ENCODE peak calls at places on chromosomes 13 and 19, in four cellular contexts. One of them, this sample, is unnamed.

GRCh38 chr13:29523199-29523931 is 72.1 kb downstream of the SLC7A1 start:
- ATAC-seq in upper lobe of left lung: peak; percentile 82
- ATAC-seq in aorta: peak; percentile 74
- ATAC-seq in Panc1: no peak
- ATAC-seq in this sample: peak; percentile 71

GRCh38 chr19:41861846-41862245 is 1.8 kb downstream of the RPS19 start:
- ATAC-seq in upper lobe of left lung: no peak
- ATAC-seq in aorta: no peak
- ATAC-seq in Panc1: no peak
- ATAC-seq in this sample: no peak

GRCh38 chr13:39779337-39780270 is 124.1 kb downstream of the COG6 start:
- ATAC-seq in upper lobe of left lung: no peak
- ATAC-seq in aorta: no peak
- ATAC-seq in Panc1: no peak
- ATAC-seq in this sample: no peak

GRCh38 chr19:37991841-37992248 is 84.8 kb downstream of the SIPA1L3 start:
- ATAC-seq in upper lobe of left lung: peak; percentile 28
- ATAC-seq in aorta: no peak
- ATAC-seq in Panc1: no peak
- ATAC-seq in this sample: no peak

GRCh38 chr13:39777527-39778061 is 122.1 kb downstream of the COG6 start:
- ATAC-seq in upper lobe of left lung: no peak
- ATAC-seq in aorta: no peak
- ATAC-seq in Panc1: peak; percentile 56
- ATAC-seq in this sample: no peak

GRCh38 chr19:1123885-1124677 is 20.3 kb downstream of the GPX4 start:
- ATAC-seq in upper lobe of left lung: no peak
- ATAC-seq in aorta: no peak
- ATAC-seq in Panc1: peak; percentile 11
- ATAC-seq in this sample: peak; percentile 29

GRCh38 chr13:30234763-30235162 is 72.6 kb downstream of the KATNAL1 start:
- ATAC-seq in upper lobe of left lung: no peak
- ATAC-seq in aorta: no peak
- ATAC-seq in Panc1: no peak
- ATAC-seq in this sample: no peak

GRCh38 chr13:40220299-40220935 is 446.0 kb downstream of the FOXO1 start:
- ATAC-seq in upper lobe of left lung: no peak
- ATAC-seq in aorta: no peak
- ATAC-seq in Panc1: no peak
- ATAC-seq in this sample: peak; percentile 12

GRCh38 chr19:7830272-7830771 is 304 bp downstream of the EVI5L start:
- ATAC-seq in upper lobe of left lung: no peak
- ATAC-seq in aorta: no peak
- ATAC-seq in Panc1: peak; percentile 23
- ATAC-seq in this sample: no peak

GRCh38 chr19:42333975-42334696 is 8.7 kb downstream of the MEGF8 start:
- ATAC-seq in upper lobe of left lung: no peak
- ATAC-seq in aorta: no peak
- ATAC-seq in Panc1: no peak
- ATAC-seq in this sample: no peak

GRCh38 chr13:21735621-21736401 is 64.9 kb downstream of the FGF9 start:
- ATAC-seq in upper lobe of left lung: no peak
- ATAC-seq in aorta: no peak
- ATAC-seq in Panc1: no peak
- ATAC-seq in this sample: no peak

GRCh38 chr19:13887039-13887438 is 10.1 kb downstream of the NANOS3 start:
- ATAC-seq in upper lobe of left lung: no peak
- ATAC-seq in aorta: no peak
- ATAC-seq in Panc1: no peak
- ATAC-seq in this sample: no peak

GRCh38 chr13:95740921-95741320 is 64.0 kb downstream of the DNAJC3 start:
- ATAC-seq in upper lobe of left lung: no peak
- ATAC-seq in aorta: no peak
- ATAC-seq in Panc1: no peak
- ATAC-seq in this sample: no peak

GRCh38 chr19:2856457-2857055 is 10.6 kb upstream of the ZNF556 start:
- ATAC-seq in upper lobe of left lung: no peak
- ATAC-seq in aorta: no peak
- ATAC-seq in Panc1: no peak
- ATAC-seq in this sample: no peak

GRCh38 chr13:23180711-23181110 is at the start of gene SGCG:
- ATAC-seq in upper lobe of left lung: no peak
- ATAC-seq in aorta: no peak
- ATAC-seq in Panc1: no peak
- ATAC-seq in this sample: no peak

GRCh38 chr13:107138468-107138867 is 570.5 kb upstream of the ARGLU1 start:
- ATAC-seq in upper lobe of left lung: no peak
- ATAC-seq in aorta: no peak
- ATAC-seq in Panc1: no peak
- ATAC-seq in this sample: no peak

GRCh38 chr19:38211779-38212178 is 12.2 kb downstream of the DPF1 start:
- ATAC-seq in upper lobe of left lung: no peak
- ATAC-seq in aorta: no peak
- ATAC-seq in Panc1: no peak
- ATAC-seq in this sample: no peak

GRCh38 chr19:4042064-4042730 is 24.5 kb downstream of the ZBTB7A start:
- ATAC-seq in upper lobe of left lung: peak; percentile 15
- ATAC-seq in aorta: no peak
- ATAC-seq in Panc1: peak; percentile 20
- ATAC-seq in this sample: peak; percentile 14

GRCh38 chr13:101527130-101527529 is 74.7 kb downstream of the ITGBL1 start:
- ATAC-seq in upper lobe of left lung: no peak
- ATAC-seq in aorta: no peak
- ATAC-seq in Panc1: peak; percentile 51
- ATAC-seq in this sample: no peak

GRCh38 chr13:76505437-76505836 is 380.8 kb downstream of the KCTD12 start:
- ATAC-seq in upper lobe of left lung: no peak
- ATAC-seq in aorta: no peak
- ATAC-seq in Panc1: no peak
- ATAC-seq in this sample: no peak

GRCh38 chr19:19860756-19861390 is 4.8 kb upstream of the ZNF253 start:
- ATAC-seq in upper lobe of left lung: no peak
- ATAC-seq in aorta: no peak
- ATAC-seq in Panc1: no peak
- ATAC-seq in this sample: no peak

GRCh38 chr13:22062478-22063205 is 391.8 kb downstream of the FGF9 start:
- ATAC-seq in upper lobe of left lung: no peak
- ATAC-seq in aorta: no peak
- ATAC-seq in Panc1: no peak
- ATAC-seq in this sample: no peak

GRCh38 chr19:3515891-3516422 is 9.8 kb downstream of the FZR1 start:
- ATAC-seq in upper lobe of left lung: no peak
- ATAC-seq in aorta: no peak
- ATAC-seq in Panc1: no peak
- ATAC-seq in this sample: no peak

GRCh38 chr19:23075031-23075733 is 41.6 kb upstream of the ZNF730 start:
- ATAC-seq in upper lobe of left lung: peak; percentile 82
- ATAC-seq in aorta: peak; percentile 78
- ATAC-seq in Panc1: no peak
- ATAC-seq in this sample: peak; percentile 91

GRCh38 chr13:113777311-113778260 is 18.6 kb downstream of the TMEM255B start:
- ATAC-seq in upper lobe of left lung: peak; percentile 36
- ATAC-seq in aorta: peak; percentile 36
- ATAC-seq in Panc1: peak; percentile 49
- ATAC-seq in this sample: no peak

GRCh38 chr13:25286308-25286968 is 850 bp downstream of the MTMR6 start:
- ATAC-seq in upper lobe of left lung: peak; percentile 75
- ATAC-seq in aorta: peak; percentile 60
- ATAC-seq in Panc1: peak; percentile 56
- ATAC-seq in this sample: no peak

GRCh38 chr19:48670699-48671455 is 1.9 kb downstream of the NTN5 start:
- ATAC-seq in upper lobe of left lung: no peak
- ATAC-seq in aorta: no peak
- ATAC-seq in Panc1: no peak
- ATAC-seq in this sample: no peak

GRCh38 chr13:40657307-40657706 is 9.1 kb downstream of the FOXO1 start:
- ATAC-seq in upper lobe of left lung: no peak
- ATAC-seq in aorta: no peak
- ATAC-seq in Panc1: no peak
- ATAC-seq in this sample: no peak

GRCh38 chr19:48695743-48696352 is at the start of gene FUT2:
- ATAC-seq in upper lobe of left lung: peak; percentile 20
- ATAC-seq in aorta: no peak
- ATAC-seq in Panc1: no peak
- ATAC-seq in this sample: no peak

GRCh38 chr13:102900193-102900608 is 54.4 kb downstream of the ERCC5 start:
- ATAC-seq in upper lobe of left lung: no peak
- ATAC-seq in aorta: no peak
- ATAC-seq in Panc1: no peak
- ATAC-seq in this sample: no peak

GRCh38 chr19:10168386-10168948 is 26.3 kb downstream of the DNMT1 start:
- ATAC-seq in upper lobe of left lung: no peak
- ATAC-seq in aorta: no peak
- ATAC-seq in Panc1: no peak
- ATAC-seq in this sample: no peak

GRCh38 chr13:109695402-109696190 is 90.8 kb downstream of the IRS2 start:
- ATAC-seq in upper lobe of left lung: no peak
- ATAC-seq in aorta: no peak
- ATAC-seq in Panc1: no peak
- ATAC-seq in this sample: no peak

GRCh38 chr13:42875448-42876269 is 94.3 kb downstream of the FAM216B start:
- ATAC-seq in upper lobe of left lung: peak; percentile 17
- ATAC-seq in aorta: no peak
- ATAC-seq in Panc1: no peak
- ATAC-seq in this sample: no peak

GRCh38 chr19:14150041-14150769 is 13.8 kb upstream of the ASF1B start:
- ATAC-seq in upper lobe of left lung: no peak
- ATAC-seq in aorta: peak; percentile 6
- ATAC-seq in Panc1: no peak
- ATAC-seq in this sample: no peak

GRCh38 chr13:41137241-41137640 is 4.6 kb upstream of the KBTBD6 start:
- ATAC-seq in upper lobe of left lung: no peak
- ATAC-seq in aorta: no peak
- ATAC-seq in Panc1: no peak
- ATAC-seq in this sample: no peak

GRCh38 chr19:798415-799075 is 1.3 kb downstream of the PTBP1 start:
- ATAC-seq in upper lobe of left lung: no peak
- ATAC-seq in aorta: no peak
- ATAC-seq in Panc1: no peak
- ATAC-seq in this sample: no peak

DNA sequence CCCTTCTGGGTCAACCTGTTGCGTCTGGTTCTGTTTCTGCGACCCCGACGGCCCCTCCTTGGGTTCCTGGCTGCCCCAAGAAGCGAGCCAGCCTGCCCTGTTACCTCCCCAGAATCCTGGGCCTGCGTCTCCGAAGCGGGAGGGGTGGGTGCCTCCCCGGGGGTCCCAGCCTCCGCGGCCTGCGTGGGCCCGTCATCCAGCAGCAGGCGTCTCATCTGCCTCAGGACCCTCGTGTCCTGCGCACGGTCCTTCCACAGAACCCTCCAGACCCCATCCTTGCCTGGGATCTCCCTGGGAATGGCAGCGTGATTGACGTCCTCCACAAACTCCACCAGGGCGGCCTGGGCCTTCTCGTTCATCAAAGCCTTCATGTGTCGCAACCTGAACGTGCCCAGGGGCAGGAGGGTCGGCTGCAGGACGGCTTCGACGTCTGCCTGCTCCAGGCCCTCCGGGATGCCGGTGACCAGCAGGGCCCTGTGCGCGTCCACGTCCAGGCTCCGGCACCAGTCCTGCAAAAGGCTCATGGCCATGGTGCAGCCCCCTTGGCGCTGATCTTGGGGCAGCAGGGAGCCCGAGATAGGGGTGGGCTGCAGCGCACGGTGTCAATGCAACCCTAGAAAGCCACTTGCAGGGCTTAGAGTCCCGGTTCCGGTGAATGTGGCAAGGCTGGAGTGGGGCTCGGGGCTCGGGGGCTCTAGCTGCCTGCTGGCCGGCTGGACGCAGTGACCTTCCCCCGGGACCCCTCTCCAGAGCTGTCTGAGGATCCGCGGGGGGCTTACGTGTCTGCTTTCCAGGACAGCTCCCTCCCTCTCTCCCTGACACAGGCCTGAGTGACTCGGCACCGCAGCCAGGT is 505 bp downstream of the PNMA8B start:
- ATAC-seq in upper lobe of left lung: no peak
- ATAC-seq in aorta: no peak
- ATAC-seq in Panc1: no peak
- ATAC-seq in this sample: no peak
- H3K4me1 ChIP-seq in upper lobe of left lung: peaks cover 16% of the 10 kb centered on the region
- H3K4me1 ChIP-seq in aorta: no peaks in the 10 kb centered on the region
- H3K4me1 ChIP-seq in Panc1: no peaks in the 10 kb centered on the region
- H3K4me1 ChIP-seq in this sample: no peaks in the 10 kb centered on the region

GRCh38 chr13:79285159-79285558 is 120.9 kb downstream of the RBM26 start:
- ATAC-seq in upper lobe of left lung: no peak
- ATAC-seq in aorta: no peak
- ATAC-seq in Panc1: no peak
- ATAC-seq in this sample: no peak
- H3K4me1 ChIP-seq in upper lobe of left lung: no peaks in the 10 kb centered on the region
- H3K4me1 ChIP-seq in aorta: no peaks in the 10 kb centered on the region
- H3K4me1 ChIP-seq in Panc1: no peaks in the 10 kb centered on the region
- H3K4me1 ChIP-seq in this sample: no peaks in the 10 kb centered on the region

GRCh38 chr19:6269101-6269886 is 10.5 kb downstream of the MLLT1 start:
- ATAC-seq in upper lobe of left lung: no peak
- ATAC-seq in aorta: no peak
- ATAC-seq in Panc1: no peak
- ATAC-seq in this sample: no peak

GRCh38 chr19:6270076-6270745 is 9.6 kb downstream of the MLLT1 start:
- ATAC-seq in upper lobe of left lung: no peak
- ATAC-seq in aorta: no peak
- ATAC-seq in Panc1: no peak
- ATAC-seq in this sample: no peak

GRCh38 chr19:6271251-6271650 is 8.5 kb downstream of the MLLT1 start:
- ATAC-seq in upper lobe of left lung: no peak
- ATAC-seq in aorta: no peak
- ATAC-seq in Panc1: no peak
- ATAC-seq in this sample: no peak

GRCh38 chr19:6271721-6272410 is 7.9 kb downstream of the MLLT1 start:
- ATAC-seq in upper lobe of left lung: peak; percentile 75
- ATAC-seq in aorta: peak; percentile 57
- ATAC-seq in Panc1: no peak
- ATAC-seq in this sample: peak; percentile 73

GRCh38 chr19:6270822-6271221 is 9.0 kb downstream of the MLLT1 start:
- ATAC-seq in upper lobe of left lung: no peak
- ATAC-seq in aorta: no peak
- ATAC-seq in Panc1: no peak
- ATAC-seq in this sample: no peak
- H3K4me1 ChIP-seq in upper lobe of left lung: peaks cover 74% of the 10 kb centered on the region
- H3K4me1 ChIP-seq in aorta: no peaks in the 10 kb centered on the region
- H3K4me1 ChIP-seq in Panc1: peaks cover 20% of the 10 kb centered on the region
- H3K4me1 ChIP-seq in this sample: peaks cover 88% of the 10 kb centered on the region

GRCh38 chr19:18441804-18442788 is 4.2 kb upstream of the ISYNA1 start:
- ATAC-seq in upper lobe of left lung: no peak
- ATAC-seq in aorta: no peak
- ATAC-seq in Panc1: no peak
- ATAC-seq in this sample: no peak
- H3K4me1 ChIP-seq in upper lobe of left lung: peaks cover 16% of the 10 kb centered on the region
- H3K4me1 ChIP-seq in aorta: no peaks in the 10 kb centered on the region
- H3K4me1 ChIP-seq in Panc1: peaks cover 31% of the 10 kb centered on the region
- H3K4me1 ChIP-seq in this sample: no peaks in the 10 kb centered on the region